ENCODE peak calls at places on chromosomes 2 and 18, in five cellular contexts. U, Q, D, I and L are unnamed samples.

GRCh38 chr2:101679037-101679726 is 18.3 kb upstream of the MAP4K4 start:
- DNase-seq in U (peak), Q (no peak), D (peak), I (peak), L (peak)

GRCh38 chr2:102337481-102338386 is 17.9 kb upstream of the IL18R1 start:
- DNase-seq in U (no peak), Q (no peak), D (no peak), I (peak), L (no peak)

GRCh38 chr2:113166187-113166645 is 7.6 kb upstream of the PSD4 start:
- DNase-seq in U (no peak), Q (no peak), D (no peak), I (no peak), L (no peak)

GRCh38 chr2:8662239-8662879 is 19.5 kb upstream of the ID2 start:
- DNase-seq in U (peak), Q (no peak), D (no peak), I (peak), L (peak)

GRCh38 chr2:230899287-230899686 is 25.8 kb downstream of the GPR55 start:
- DNase-seq in U (no peak), Q (no peak), D (no peak), I (no peak), L (no peak)

GRCh38 chr2:42783511-42783910 is 8.9 kb downstream of the HAAO start:
- DNase-seq in U (no peak), Q (no peak), D (no peak), I (no peak), L (no peak)

GRCh38 chr2:2673406-2673805 is 342.3 kb upstream of the MYT1L start:
- DNase-seq in U (no peak), Q (no peak), D (no peak), I (no peak), L (no peak)

GRCh38 chr2:27710640-27711430 is 47.1 kb downstream of the SLC4A1AP start:
- DNase-seq in U (no peak), Q (no peak), D (peak), I (no peak), L (peak)

GRCh38 chr18:49555641-49556040 is 6.2 kb upstream of the LIPG start:
- DNase-seq in U (no peak), Q (no peak), D (no peak), I (no peak), L (no peak)

GRCh38 chr2:173956454-173956853 is 8.7 kb downstream of the SP3 start:
- DNase-seq in U (no peak), Q (no peak), D (no peak), I (no peak), L (no peak)

GRCh38 chr2:20622731-20623130 is 28.2 kb downstream of the HS1BP3 start:
- DNase-seq in U (no peak), Q (peak), D (no peak), I (no peak), L (no peak)